ENCODE peak calls at places on chromosomes 16 and 17, in seven cellular contexts. M is OCI-LY7, G is neural progenitor cell, Y is pancreas, N is lung, Q is A549, S is colonic mucosa. V is an unnamed sample. For H3K4me1, the result is how much of the 10 kb centered on the place peaks cover.

GRCh38 chr16:30771726-30772125 is 9.6 kb downstream of the RNF40 start:
- DNase-seq in Q (no peak), N (no peak), Y (peak), M (no peak), G (no peak), S (no peak), V (peak)

GRCh38 chr17:77723909-77724875 is 234.3 kb upstream of the TNRC6C start:
- DNase-seq in M (no peak), G (no peak), Y (no peak), S (peak), Q (no peak), N (no peak), V (no peak)

GRCh38 chr17:20022701-20023100 is 13.5 kb downstream of the SPECC1 start:
- DNase-seq in Q (no peak), Y (no peak), G (no peak), N (no peak), M (no peak), S (no peak), V (no peak)

GRCh38 chr17:12731839-12732238 is 57.5 kb upstream of the ARHGAP44 start:
- DNase-seq in S (no peak), N (no peak), Q (no peak), Y (no peak), G (no peak), M (no peak), V (no peak)

GRCh38 chr16:15775209-15775608 is 81.6 kb downstream of the MYH11 start:
- DNase-seq in M (peak), Y (no peak), Q (peak), N (no peak), G (no peak), S (no peak), V (no peak)

GRCh38 chr17:78925234-78925633 is at the start of gene TIMP2:
- DNase-seq in Y (peak), Q (peak), M (peak), N (peak), S (peak), G (peak), V (peak)

GRCh38 chr16:86826931-86827330 is 248.6 kb downstream of the FOXL1 start:
- DNase-seq in N (no peak), S (no peak), M (no peak), Q (no peak), Y (no peak), G (peak), V (no peak)

GRCh38 chr17:76736349-76737081 is 616 bp downstream of the SRSF2 start:
- DNase-seq in M (peak), N (peak), G (peak), S (peak), Y (peak), Q (no peak), V (peak)

GRCh38 chr17:4256952-4257351 is 6.8 kb downstream of the ANKFY1 start:
- DNase-seq in Q (no peak), S (no peak), Y (no peak), G (no peak), N (no peak), M (no peak), V (no peak)

GRCh38 chr16:55433535-55433934 is 45.5 kb upstream of the MMP2 start:
- DNase-seq in S (no peak), N (no peak), M (no peak), G (no peak), Y (no peak), Q (no peak), V (no peak)

GRCh38 chr17:40209404-40210093 is 9.6 kb upstream of the WIPF2 start:
- DNase-seq in N (no peak), S (no peak), M (no peak), G (no peak), Q (no peak), Y (no peak), V (no peak)

GRCh38 chr17:50681260-50682200 is 26.2 kb downstream of the ANKRD40 start:
- DNase-seq in G (peak), N (no peak), S (peak), Y (no peak), Q (peak), M (no peak), V (no peak)

GRCh38 chr17:37064956-37065355 is 116.2 kb downstream of the AATF start:
- DNase-seq in S (no peak), Y (no peak), N (no peak), M (no peak), Q (no peak), G (no peak), V (no peak)

GRCh38 chr16:468072-468821 is 42.8 kb downstream of the RAB11FIP3 start:
- DNase-seq in N (no peak), Y (no peak), S (no peak), Q (no peak), M (no peak), G (peak), V (peak)

GRCh38 chr16:12366313-12366712 is 389.8 kb downstream of the SNX29 start:
- DNase-seq in M (no peak), N (no peak), G (no peak), Y (no peak), Q (no peak), S (no peak), V (no peak)

GRCh38 chr17:40981115-40981514 is 3.0 kb downstream of the KRT40 start:
- DNase-seq in Q (no peak), G (no peak), Y (no peak), S (no peak), M (no peak), N (no peak), V (no peak)

GRCh38 chr16:2333772-2334379 is 6.7 kb downstream of the ABCA3 start:
- DNase-seq in Q (peak), Y (no peak), N (no peak), S (no peak), G (no peak), M (no peak), V (no peak)

GRCh38 chr16:58501242-58502131 is 1.5 kb downstream of the NDRG4 start:
- DNase-seq in Y (peak), G (peak), Q (no peak), S (no peak), M (peak), N (no peak), V (no peak)

GRCh38 chr17:82300707-82301270 is 16.6 kb downstream of the CD7 start:
- DNase-seq in N (peak), Y (peak), S (peak), G (peak), Q (peak), M (peak), V (peak)

GRCh38 chr17:12256380-12256995 is 235.8 kb downstream of the MAP2K4 start:
- DNase-seq in M (peak), G (peak), N (no peak), S (peak), Y (no peak), Q (peak), V (no peak)

GRCh38 chr16:9818702-9819101 is 363.5 kb downstream of the GRIN2A start:
- DNase-seq in G (no peak), N (no peak), Y (no peak), S (no peak), M (no peak), Q (no peak), V (no peak)

GRCh38 chr16:9821970-9822369 is 360.3 kb downstream of the GRIN2A start:
- DNase-seq in Q (no peak), N (no peak), M (no peak), Y (no peak), G (peak), S (no peak), V (no peak)

GRCh38 chr16:9820481-9821246 is 361.6 kb downstream of the GRIN2A start:
- DNase-seq in Y (no peak), M (no peak), N (no peak), S (no peak), Q (no peak), G (peak), V (no peak)

GRCh38 chr16:9823510-9823909 is 358.7 kb downstream of the GRIN2A start:
- DNase-seq in G (no peak), Y (no peak), M (no peak), S (no peak), N (no peak), Q (no peak), V (no peak)

DNA sequence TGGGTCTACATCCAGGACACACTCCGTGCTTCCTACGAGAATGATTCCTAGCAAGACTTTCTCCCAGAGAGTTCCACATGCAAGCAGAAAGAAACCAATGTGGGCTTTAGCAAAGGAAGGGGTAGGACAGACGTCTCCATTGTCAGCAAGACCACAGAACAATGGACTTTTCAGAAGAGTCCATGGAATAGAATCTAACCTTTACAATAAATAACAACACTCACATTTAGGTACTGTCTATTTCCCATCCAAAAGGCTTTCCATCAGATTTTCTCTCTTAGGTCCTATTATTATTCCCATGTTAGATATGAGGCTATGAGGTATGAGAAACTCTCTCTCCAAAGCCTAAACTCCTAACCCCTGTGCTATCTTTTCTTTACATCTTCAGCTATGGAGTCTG is 360.9 kb downstream of the GRIN2A start:
- DNase-seq in M (no peak), S (no peak), Y (no peak), Q (no peak), N (no peak), G (no peak), V (no peak)
- H3K27ac ChIP-seq in M (no peak), S (no peak), Y (no peak), Q (no peak), N (no peak), G (peak), V (no peak)

DNA sequence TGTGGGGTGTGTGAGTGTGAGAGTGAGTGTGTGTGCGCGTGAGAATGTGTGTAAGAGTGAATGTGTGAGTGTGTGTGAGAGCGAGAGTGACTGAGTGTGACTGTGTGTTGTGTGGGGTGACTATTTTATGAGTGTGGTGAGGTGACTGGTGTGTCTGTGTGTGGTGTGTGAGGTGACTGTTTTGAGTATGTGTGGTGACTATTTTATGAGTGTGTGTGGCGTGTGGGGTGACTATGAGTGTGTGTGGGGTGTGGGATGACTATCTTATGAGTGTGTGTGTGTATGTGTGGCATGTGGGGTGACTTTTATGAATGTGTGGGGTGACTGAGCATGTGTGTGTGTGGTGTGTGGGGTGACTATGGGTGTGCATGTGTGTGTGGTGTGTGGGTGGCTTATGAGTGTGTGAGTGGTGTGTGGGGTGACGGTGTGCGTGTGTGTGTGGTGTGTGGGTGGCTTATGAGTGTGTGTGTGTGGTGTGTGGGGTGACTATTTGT is 152.9 kb upstream of the PLCG2 start:
- DNase-seq in G (no peak), Y (no peak), Q (no peak), M (no peak), S (no peak), N (no peak), V (no peak)
- H3K4me3 ChIP-seq in G (no peak), Y (no peak), Q (no peak), M (no peak), S (no peak), N (no peak), V (no peak)

DNA sequence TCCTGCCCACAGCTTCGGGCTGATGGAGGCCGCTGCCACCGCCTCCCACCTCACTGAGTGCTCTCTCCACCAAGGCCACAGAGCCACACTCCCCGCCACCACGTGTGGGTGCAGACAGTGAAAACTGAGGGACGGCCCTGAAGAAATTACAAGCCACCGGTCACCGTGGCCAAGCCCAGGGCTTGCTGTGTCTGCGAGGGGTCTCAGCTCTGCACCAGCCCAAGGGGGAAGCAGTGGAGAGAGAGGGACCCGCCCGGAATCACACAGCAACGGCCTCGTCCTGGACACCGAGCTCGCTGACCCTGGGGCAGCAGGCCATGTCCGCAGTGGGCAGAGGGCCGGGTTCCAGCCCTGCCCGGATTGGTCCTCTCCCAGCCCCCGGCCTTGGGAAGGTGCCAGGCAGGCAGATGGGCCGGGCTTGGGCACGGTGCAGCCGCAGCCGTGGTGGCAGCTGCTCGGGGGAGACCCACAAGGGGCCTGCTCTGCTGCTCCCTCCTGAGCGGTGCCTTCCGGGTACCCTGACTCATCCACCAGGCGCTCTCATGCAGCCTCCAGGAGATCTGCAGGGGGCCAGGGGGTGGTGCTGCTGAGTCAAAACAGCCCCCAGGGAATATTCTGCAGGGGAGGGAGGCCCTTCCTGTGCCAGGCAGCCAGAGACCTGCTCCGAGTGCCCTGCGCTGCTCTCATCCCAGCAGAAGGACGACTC is 52.0 kb downstream of the CBFA2T3 start:
- DNase-seq in S (no peak), M (peak), N (no peak), Y (peak), G (peak), Q (peak), V (no peak)
- H3K4me1 ChIP-seq in S (under half), M (under half), N (under half), Y (under half), G (under half), Q (under half), V (under half)

GRCh38 chr16:88316151-88316550 is 66.6 kb upstream of the ZNF469 start:
- DNase-seq in G (no peak), S (no peak), Y (no peak), Q (no peak), M (no peak), N (no peak), V (no peak)

GRCh38 chr16:88314991-88315542 is 67.7 kb upstream of the ZNF469 start:
- DNase-seq in N (no peak), Y (no peak), G (no peak), S (no peak), M (no peak), Q (no peak), V (no peak)

GRCh38 chr16:88316941-88317618 is 65.7 kb upstream of the ZNF469 start:
- DNase-seq in Y (no peak), G (no peak), S (no peak), Q (no peak), N (no peak), M (no peak), V (no peak)

GRCh38 chr16:88317619-88317977 is 65.2 kb upstream of the ZNF469 start:
- DNase-seq in S (no peak), G (no peak), N (no peak), M (no peak), Y (no peak), Q (no peak), V (peak)

DNA sequence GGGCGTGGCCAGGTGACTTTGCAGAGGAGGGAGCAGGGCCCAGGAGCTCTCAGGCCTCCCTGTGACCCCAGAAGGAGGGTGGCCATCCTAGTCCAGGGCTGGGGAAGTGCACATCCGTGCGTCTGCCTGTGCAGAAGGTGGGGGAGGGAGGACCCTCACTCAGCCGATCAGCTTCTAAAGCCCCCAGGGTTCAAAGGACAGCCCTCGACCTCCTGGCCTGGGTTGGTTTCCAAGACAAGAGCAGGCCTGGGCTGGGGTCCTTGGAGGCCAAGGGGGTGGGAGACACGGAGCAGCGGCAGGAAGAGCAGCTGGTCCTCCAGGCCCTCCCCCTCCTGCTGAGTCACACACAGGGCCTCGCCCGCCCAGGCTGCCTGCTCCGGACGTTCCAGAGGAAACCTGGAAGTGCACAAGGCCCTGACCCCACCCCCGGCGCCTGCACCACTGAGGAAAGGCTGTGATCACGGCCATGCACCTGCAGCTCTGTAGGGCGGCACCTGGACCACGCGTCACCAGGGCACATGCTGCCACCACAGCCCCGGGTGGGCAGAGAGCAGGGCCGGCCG is 67.1 kb upstream of the ZNF469 start:
- DNase-seq in M (no peak), S (no peak), Y (no peak), Q (peak), G (no peak), N (no peak), V (peak)
- H3K27ac ChIP-seq in M (no peak), S (no peak), Y (no peak), Q (peak), G (no peak), N (no peak), V (no peak)

GRCh38 chr16:84599528-84600202 is 18.2 kb downstream of the COTL1 start:
- DNase-seq in Y (no peak), N (peak), G (peak), S (peak), Q (no peak), M (peak), V (no peak)
- H3K4me3 ChIP-seq in Y (no peak), N (no peak), G (peak), S (no peak), Q (no peak), M (peak), V (no peak)

DNA sequence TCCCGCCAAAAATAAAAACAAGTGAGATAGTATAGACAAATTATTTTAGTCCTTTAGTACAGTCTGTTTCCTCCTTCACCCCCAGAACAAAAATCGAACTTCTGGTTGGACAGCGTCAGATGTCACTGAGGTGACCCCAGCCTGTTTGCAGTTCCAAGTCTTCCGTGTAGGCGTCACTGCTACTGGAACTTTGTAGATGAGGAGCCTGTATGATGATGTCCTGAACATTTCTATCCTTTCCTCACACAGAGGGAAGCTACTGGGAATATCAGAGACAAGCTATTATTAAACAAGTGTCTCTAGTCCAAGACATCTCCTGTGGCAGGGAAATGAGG is 924 bp upstream of the VEZF1 start:
- DNase-seq in S (peak), M (no peak), G (peak), Y (no peak), N (no peak), Q (peak), V (no peak)
- H3K4me1 ChIP-seq in S (under half), M (under half), G (half or more), Y (under half), N (under half), Q (half or more), V (under half)